ENCODE peak calls at places on chromosome 20, in eight cellular contexts. One of them, this sample, is unnamed.

GRCh38 chr20:6277661-6278060 is 154.8 kb upstream of the FERMT1 start:
- DNase-seq in fibroblast of lung: peak
- DNase-seq in stomach: no peak
- DNase-seq in mammary epithelial cell: no peak
- DNase-seq in fibroblast of villous mesenchyme: no peak
- DNase-seq in AG04449: no peak
- DNase-seq in bronchial epithelial cell: no peak
- DNase-seq in H1: no peak
- DNase-seq in this sample: no peak

GRCh38 chr20:12902992-12903391 is 105.8 kb upstream of the SPTLC3 start:
- DNase-seq in mammary epithelial cell: no peak
- DNase-seq in fibroblast of villous mesenchyme: no peak
- DNase-seq in H1: no peak
- DNase-seq in stomach: no peak
- DNase-seq in bronchial epithelial cell: no peak
- DNase-seq in fibroblast of lung: no peak
- DNase-seq in AG04449: no peak
- DNase-seq in this sample: no peak

GRCh38 chr20:25247100-25247665 is 702 bp upstream of the PYGB start:
- DNase-seq in fibroblast of lung: peak
- DNase-seq in AG04449: no peak
- DNase-seq in fibroblast of villous mesenchyme: peak
- DNase-seq in H1: peak
- DNase-seq in mammary epithelial cell: peak
- DNase-seq in stomach: peak
- DNase-seq in bronchial epithelial cell: peak
- DNase-seq in this sample: no peak

GRCh38 chr20:1816384-1817381 is 78.5 kb upstream of the SIRPA start:
- DNase-seq in fibroblast of lung: no peak
- DNase-seq in AG04449: peak
- DNase-seq in bronchial epithelial cell: peak
- DNase-seq in stomach: no peak
- DNase-seq in mammary epithelial cell: peak
- DNase-seq in H1: no peak
- DNase-seq in fibroblast of villous mesenchyme: no peak
- DNase-seq in this sample: no peak

GRCh38 chr20:53281557-53282117 is 309.5 kb downstream of the TSHZ2 start:
- DNase-seq in fibroblast of lung: no peak
- DNase-seq in mammary epithelial cell: no peak
- DNase-seq in fibroblast of villous mesenchyme: no peak
- DNase-seq in bronchial epithelial cell: no peak
- DNase-seq in stomach: no peak
- DNase-seq in H1: peak
- DNase-seq in AG04449: no peak
- DNase-seq in this sample: no peak

GRCh38 chr20:37789408-37789807 is 95.6 kb downstream of the CTNNBL1 start:
- DNase-seq in fibroblast of lung: no peak
- DNase-seq in bronchial epithelial cell: no peak
- DNase-seq in AG04449: no peak
- DNase-seq in mammary epithelial cell: no peak
- DNase-seq in H1: no peak
- DNase-seq in fibroblast of villous mesenchyme: no peak
- DNase-seq in stomach: no peak
- DNase-seq in this sample: no peak

GRCh38 chr20:3010985-3011723 is 32.3 kb upstream of the GNRH2 start:
- DNase-seq in mammary epithelial cell: peak
- DNase-seq in stomach: no peak
- DNase-seq in fibroblast of villous mesenchyme: peak
- DNase-seq in fibroblast of lung: peak
- DNase-seq in H1: no peak
- DNase-seq in bronchial epithelial cell: peak
- DNase-seq in AG04449: peak
- DNase-seq in this sample: peak

GRCh38 chr20:35947489-35947888 is 6.8 kb downstream of the SCAND1 start:
- DNase-seq in bronchial epithelial cell: peak
- DNase-seq in mammary epithelial cell: peak
- DNase-seq in AG04449: no peak
- DNase-seq in fibroblast of lung: peak
- DNase-seq in H1: peak
- DNase-seq in stomach: no peak
- DNase-seq in fibroblast of villous mesenchyme: peak
- DNase-seq in this sample: no peak

GRCh38 chr20:44097521-44098255 is 89.3 kb downstream of the JPH2 start:
- DNase-seq in fibroblast of lung: peak
- DNase-seq in H1: no peak
- DNase-seq in stomach: no peak
- DNase-seq in AG04449: no peak
- DNase-seq in mammary epithelial cell: peak
- DNase-seq in bronchial epithelial cell: peak
- DNase-seq in fibroblast of villous mesenchyme: peak
- DNase-seq in this sample: no peak

GRCh38 chr20:6892729-6893128 is 125.2 kb downstream of the BMP2 start:
- DNase-seq in stomach: no peak
- DNase-seq in AG04449: no peak
- DNase-seq in fibroblast of lung: no peak
- DNase-seq in bronchial epithelial cell: no peak
- DNase-seq in fibroblast of villous mesenchyme: no peak
- DNase-seq in H1: no peak
- DNase-seq in mammary epithelial cell: no peak
- DNase-seq in this sample: no peak

GRCh38 chr20:47540443-47541354 is 39.0 kb downstream of the NCOA3 start:
- DNase-seq in mammary epithelial cell: no peak
- DNase-seq in H1: no peak
- DNase-seq in stomach: no peak
- DNase-seq in fibroblast of villous mesenchyme: peak
- DNase-seq in AG04449: no peak
- DNase-seq in fibroblast of lung: peak
- DNase-seq in bronchial epithelial cell: no peak
- DNase-seq in this sample: no peak

GRCh38 chr20:44643596-44644383 is 7.7 kb downstream of the ADA start:
- DNase-seq in H1: peak
- DNase-seq in bronchial epithelial cell: peak
- DNase-seq in stomach: peak
- DNase-seq in mammary epithelial cell: peak
- DNase-seq in AG04449: peak
- DNase-seq in fibroblast of lung: peak
- DNase-seq in fibroblast of villous mesenchyme: peak
- DNase-seq in this sample: no peak

GRCh38 chr20:18101125-18101820 is 36.4 kb upstream of the KAT14 start:
- DNase-seq in fibroblast of lung: no peak
- DNase-seq in bronchial epithelial cell: no peak
- DNase-seq in H1: peak
- DNase-seq in stomach: no peak
- DNase-seq in fibroblast of villous mesenchyme: no peak
- DNase-seq in AG04449: no peak
- DNase-seq in mammary epithelial cell: no peak
- DNase-seq in this sample: no peak

GRCh38 chr20:19952392-19952791 is 64.8 kb upstream of the NAA20 start:
- DNase-seq in AG04449: no peak
- DNase-seq in stomach: no peak
- DNase-seq in bronchial epithelial cell: peak
- DNase-seq in fibroblast of lung: no peak
- DNase-seq in fibroblast of villous mesenchyme: no peak
- DNase-seq in H1: no peak
- DNase-seq in mammary epithelial cell: peak
- DNase-seq in this sample: no peak

GRCh38 chr20:43721429-43722152 is 5.2 kb downstream of the GTSF1L start:
- DNase-seq in fibroblast of villous mesenchyme: no peak
- DNase-seq in fibroblast of lung: no peak
- DNase-seq in stomach: no peak
- DNase-seq in bronchial epithelial cell: peak
- DNase-seq in mammary epithelial cell: no peak
- DNase-seq in H1: peak
- DNase-seq in AG04449: no peak
- DNase-seq in this sample: no peak

GRCh38 chr20:51876511-51876910 is 74.2 kb upstream of the SALL4 start:
- DNase-seq in bronchial epithelial cell: no peak
- DNase-seq in AG04449: no peak
- DNase-seq in H1: no peak
- DNase-seq in fibroblast of lung: no peak
- DNase-seq in fibroblast of villous mesenchyme: no peak
- DNase-seq in mammary epithelial cell: no peak
- DNase-seq in stomach: no peak
- DNase-seq in this sample: no peak

GRCh38 chr20:62472343-62473199 is 3.2 kb downstream of the GATA5 start:
- DNase-seq in fibroblast of villous mesenchyme: no peak
- DNase-seq in H1: no peak
- DNase-seq in stomach: peak
- DNase-seq in bronchial epithelial cell: no peak
- DNase-seq in AG04449: no peak
- DNase-seq in mammary epithelial cell: no peak
- DNase-seq in fibroblast of lung: no peak
- DNase-seq in this sample: no peak

GRCh38 chr20:11338506-11339306 is 579.0 kb upstream of the BTBD3 start:
- DNase-seq in stomach: no peak
- DNase-seq in bronchial epithelial cell: peak
- DNase-seq in fibroblast of lung: no peak
- DNase-seq in mammary epithelial cell: peak
- DNase-seq in AG04449: no peak
- DNase-seq in fibroblast of villous mesenchyme: peak
- DNase-seq in H1: no peak
- DNase-seq in this sample: no peak
- TF ChIP-seq CTCF in stomach: no peak
- TF ChIP-seq CTCF in bronchial epithelial cell: no peak
- TF ChIP-seq CTCF in fibroblast of lung: no peak
- TF ChIP-seq CTCF in mammary epithelial cell: no peak
- TF ChIP-seq CTCF in AG04449: no peak
- TF ChIP-seq CTCF in fibroblast of villous mesenchyme: no peak
- TF ChIP-seq CTCF in H1: no peak
- TF ChIP-seq CTCF in this sample: no peak

DNA sequence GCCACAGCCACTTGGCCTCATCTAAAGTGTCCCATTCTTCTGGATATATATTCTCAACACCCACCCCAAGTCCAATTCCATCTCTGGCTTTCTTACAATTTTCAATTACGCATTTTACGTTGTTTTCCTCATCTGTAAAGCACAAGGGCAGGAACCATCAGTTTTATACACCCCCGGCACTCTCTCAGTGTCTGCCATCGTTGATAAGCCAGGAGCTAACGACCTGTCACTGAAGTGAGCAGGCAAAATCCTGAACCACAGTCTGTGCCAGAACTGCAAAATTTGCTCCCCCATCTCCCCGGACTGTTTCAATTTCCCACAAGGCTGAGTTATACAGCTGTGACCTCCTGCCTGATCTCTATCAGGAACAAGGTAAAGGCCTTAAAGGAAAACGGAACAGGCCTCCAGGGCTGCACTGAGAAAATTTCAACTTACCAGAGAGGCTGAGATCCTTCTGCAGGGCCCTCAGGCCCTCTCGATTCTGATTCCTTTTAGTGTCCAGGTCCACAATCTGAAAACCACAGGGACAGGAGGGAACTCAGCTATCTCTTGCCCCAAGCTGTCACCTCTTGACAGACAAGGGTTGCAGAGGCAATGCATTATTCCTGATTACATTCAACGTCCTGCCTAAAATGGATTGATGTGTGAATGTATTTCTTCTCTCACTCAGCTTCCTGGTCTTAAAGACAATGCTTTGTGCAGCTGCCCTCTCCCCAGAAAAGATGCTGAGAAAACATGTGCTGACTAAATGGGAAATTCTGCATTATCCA is 1.8 kb downstream of the PDRG1 start:
- DNase-seq in bronchial epithelial cell: no peak
- DNase-seq in H1: no peak
- DNase-seq in stomach: no peak
- DNase-seq in fibroblast of lung: no peak
- DNase-seq in mammary epithelial cell: no peak
- DNase-seq in fibroblast of villous mesenchyme: no peak
- DNase-seq in AG04449: no peak
- DNase-seq in this sample: no peak
- H3K4me3 ChIP-seq in bronchial epithelial cell: no peak
- H3K4me3 ChIP-seq in H1: peak
- H3K4me3 ChIP-seq in stomach: no peak
- H3K4me3 ChIP-seq in fibroblast of lung: peak
- H3K4me3 ChIP-seq in mammary epithelial cell: no peak
- H3K4me3 ChIP-seq in fibroblast of villous mesenchyme: no peak
- H3K4me3 ChIP-seq in AG04449: peak
- H3K4me3 ChIP-seq in this sample: no peak

GRCh38 chr20:59835448-59836395 is 97.7 kb downstream of the SYCP2 start:
- DNase-seq in mammary epithelial cell: peak
- DNase-seq in fibroblast of villous mesenchyme: peak
- DNase-seq in stomach: no peak
- DNase-seq in AG04449: no peak
- DNase-seq in fibroblast of lung: peak
- DNase-seq in H1: peak
- DNase-seq in bronchial epithelial cell: peak
- DNase-seq in this sample: no peak

GRCh38 chr20:59835057-59835447 is 98.4 kb downstream of the SYCP2 start:
- DNase-seq in bronchial epithelial cell: no peak
- DNase-seq in fibroblast of villous mesenchyme: no peak
- DNase-seq in mammary epithelial cell: no peak
- DNase-seq in H1: peak
- DNase-seq in AG04449: no peak
- DNase-seq in stomach: no peak
- DNase-seq in fibroblast of lung: no peak
- DNase-seq in this sample: no peak

GRCh38 chr20:59839372-59839771 is 94.1 kb downstream of the SYCP2 start:
- DNase-seq in H1: no peak
- DNase-seq in bronchial epithelial cell: no peak
- DNase-seq in fibroblast of villous mesenchyme: no peak
- DNase-seq in stomach: no peak
- DNase-seq in mammary epithelial cell: no peak
- DNase-seq in fibroblast of lung: no peak
- DNase-seq in AG04449: no peak
- DNase-seq in this sample: no peak

GRCh38 chr20:59836768-59837167 is 96.7 kb downstream of the SYCP2 start:
- DNase-seq in fibroblast of villous mesenchyme: no peak
- DNase-seq in mammary epithelial cell: peak
- DNase-seq in AG04449: no peak
- DNase-seq in H1: peak
- DNase-seq in fibroblast of lung: no peak
- DNase-seq in stomach: no peak
- DNase-seq in bronchial epithelial cell: peak
- DNase-seq in this sample: no peak

GRCh38 chr20:59837623-59838394 is 95.6 kb downstream of the SYCP2 start:
- DNase-seq in mammary epithelial cell: no peak
- DNase-seq in bronchial epithelial cell: peak
- DNase-seq in fibroblast of villous mesenchyme: no peak
- DNase-seq in AG04449: no peak
- DNase-seq in fibroblast of lung: no peak
- DNase-seq in stomach: no peak
- DNase-seq in H1: no peak
- DNase-seq in this sample: no peak
- TF ChIP-seq CTCF in mammary epithelial cell: no peak
- TF ChIP-seq CTCF in bronchial epithelial cell: no peak
- TF ChIP-seq CTCF in fibroblast of villous mesenchyme: no peak
- TF ChIP-seq CTCF in AG04449: no peak
- TF ChIP-seq CTCF in fibroblast of lung: no peak
- TF ChIP-seq CTCF in stomach: no peak
- TF ChIP-seq CTCF in H1: no peak
- TF ChIP-seq CTCF in this sample: no peak

DNA sequence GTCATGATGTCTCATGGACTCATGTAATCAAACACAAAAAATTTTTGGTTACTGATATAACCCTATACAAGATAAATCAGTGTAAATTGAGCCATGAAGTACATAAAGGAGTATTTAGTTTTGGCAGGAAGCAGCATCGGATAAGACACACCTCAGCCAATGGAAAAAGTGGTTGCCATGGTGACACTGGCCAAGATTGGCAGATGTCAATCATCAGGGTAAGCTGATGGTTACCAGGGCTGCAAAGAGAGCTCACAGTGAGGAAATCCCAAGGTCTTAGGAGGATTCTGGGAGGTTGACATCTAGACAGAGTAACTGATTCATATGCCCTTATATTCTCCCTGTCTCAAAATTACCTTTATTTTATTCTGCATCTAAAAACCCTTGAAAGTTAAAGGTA is 203.8 kb upstream of the PCSK2 start:
- DNase-seq in fibroblast of villous mesenchyme: no peak
- DNase-seq in stomach: no peak
- DNase-seq in fibroblast of lung: no peak
- DNase-seq in bronchial epithelial cell: no peak
- DNase-seq in mammary epithelial cell: no peak
- DNase-seq in AG04449: no peak
- DNase-seq in H1: no peak
- DNase-seq in this sample: no peak
- H3K4me3 ChIP-seq in fibroblast of villous mesenchyme: no peak
- H3K4me3 ChIP-seq in stomach: no peak
- H3K4me3 ChIP-seq in fibroblast of lung: no peak
- H3K4me3 ChIP-seq in bronchial epithelial cell: no peak
- H3K4me3 ChIP-seq in mammary epithelial cell: no peak
- H3K4me3 ChIP-seq in AG04449: no peak
- H3K4me3 ChIP-seq in H1: no peak
- H3K4me3 ChIP-seq in this sample: no peak